ENCODE peak calls at places on chromosomes 12 and 14, in seven cellular contexts. A is stomach, P is body of pancreas, Q is spleen, O is NB4, F is testis, H is GM12891. K is an unnamed sample.

GRCh38 chr12:120990487-120991055 is 12.2 kb downstream of the HNF1A start:
- DNase-seq in A (no peak), P (no peak), Q (no peak), O (no peak), F (no peak), H (no peak), K (no peak)

GRCh38 chr14:104598461-104599273 is 5.9 kb downstream of the TMEM179 start:
- DNase-seq in A (no peak), P (peak), Q (peak), O (no peak), F (no peak), H (peak), K (no peak)

GRCh38 chr14:51523243-51523642 is 128.5 kb upstream of the FRMD6 start:
- DNase-seq in A (no peak), P (no peak), Q (no peak), O (no peak), F (no peak), H (no peak), K (no peak)

GRCh38 chr12:90801776-90802175 is 153.2 kb downstream of the CCER1 start:
- DNase-seq in A (no peak), P (no peak), Q (no peak), O (no peak), F (no peak), H (no peak), K (no peak)

GRCh38 chr12:132178314-132178713 is 34.1 kb downstream of the NOC4L start:
- DNase-seq in A (no peak), P (no peak), Q (no peak), O (peak), F (no peak), H (no peak), K (no peak)

GRCh38 chr12:96015672-96016071 is 19.5 kb upstream of the HAL start:
- DNase-seq in A (peak), P (peak), Q (no peak), O (peak), F (peak), H (no peak), K (peak)

GRCh38 chr12:89353823-89354629 is 1.7 kb upstream of the DUSP6 start:
- DNase-seq in A (peak), P (peak), Q (peak), O (peak), F (peak), H (peak), K (peak)

GRCh38 chr12:43349863-43350262 is 202.1 kb downstream of the ADAMTS20 start:
- DNase-seq in A (no peak), P (no peak), Q (no peak), O (peak), F (no peak), H (no peak), K (no peak)

GRCh38 chr12:96710127-96710745 is 196.8 kb upstream of the NEDD1 start:
- DNase-seq in A (no peak), P (no peak), Q (no peak), O (no peak), F (no peak), H (no peak), K (no peak)

GRCh38 chr14:95935228-95935822 is 58.7 kb downstream of the TUNAR start:
- DNase-seq in A (no peak), P (peak), Q (no peak), O (peak), F (peak), H (no peak), K (peak)

GRCh38 chr14:85214471-85214870 is 315.5 kb upstream of the FLRT2 start:
- DNase-seq in A (no peak), P (no peak), Q (no peak), O (no peak), F (no peak), H (no peak), K (no peak)

GRCh38 chr12:51910691-51911090 is 3.4 kb downstream of the ACVRL1 start:
- DNase-seq in A (no peak), P (no peak), Q (no peak), O (no peak), F (no peak), H (no peak), K (no peak)
- TF ChIP-seq POLR2A in A (no peak), P (no peak), Q (no peak), O (no peak), F (no peak), H (no peak), K (no peak)

GRCh38 chr14:24339284-24340151 is at the start of gene RIPK3:
- DNase-seq in A (peak), P (peak), Q (peak), O (peak), F (no peak), H (peak), K (peak)
- TF ChIP-seq POLR2A in A (no peak), P (no peak), Q (no peak), O (no peak), F (no peak), H (peak), K (no peak)

DNA sequence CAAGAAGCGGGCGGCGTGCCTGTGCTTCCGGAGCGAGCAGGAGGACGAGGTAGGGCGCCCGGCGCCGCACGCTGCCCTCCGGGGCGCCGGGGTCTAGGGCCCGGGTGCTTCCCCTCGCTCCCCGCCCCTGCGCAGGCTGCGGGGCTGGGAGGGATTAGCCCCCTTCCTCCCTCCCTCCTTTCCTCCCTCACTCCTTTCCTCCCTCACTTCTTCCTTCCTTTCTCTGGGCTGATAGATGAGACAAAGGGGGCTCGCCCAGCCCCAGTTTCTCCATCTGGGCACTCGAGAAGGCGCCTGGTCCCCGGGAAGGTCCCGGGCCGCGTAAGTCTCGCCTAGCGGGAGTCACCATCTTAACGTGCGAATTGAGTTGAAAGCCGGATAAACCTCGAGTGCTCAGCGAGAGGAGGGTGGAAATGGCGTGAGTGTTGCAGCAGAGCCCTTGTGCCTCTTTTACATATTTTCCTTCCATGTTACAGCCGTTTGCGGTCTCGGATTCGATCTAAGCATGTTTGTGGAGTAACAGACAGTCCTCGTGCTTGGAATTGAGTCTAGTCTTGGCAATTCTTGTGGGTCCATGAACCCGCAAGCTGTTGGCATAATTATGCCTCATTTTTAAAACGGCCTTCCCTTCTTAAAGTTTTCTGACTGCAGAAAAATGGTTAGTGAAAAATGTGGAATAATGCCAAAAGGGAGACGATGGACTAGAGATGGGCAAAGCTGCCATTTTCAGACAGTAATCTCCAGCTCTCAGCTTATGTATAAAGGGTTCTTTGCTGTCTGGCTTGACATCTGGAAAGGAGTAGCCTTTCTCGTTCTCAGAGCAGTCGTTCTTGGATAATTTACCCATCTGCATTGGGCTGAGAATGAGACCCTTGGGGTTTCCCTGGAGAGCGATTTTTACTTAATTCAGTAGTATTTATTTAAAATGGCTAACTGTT is 917 bp downstream of the NUDT4 start:
- DNase-seq in A (peak), P (peak), Q (peak), O (peak), F (peak), H (peak), K (peak)
- TF ChIP-seq POLR2A in A (no peak), P (no peak), Q (no peak), O (no peak), F (no peak), H (peak), K (peak)

GRCh38 chr14:92751819-92752218 is 3.4 kb upstream of the LGMN start:
- DNase-seq in A (no peak), P (no peak), Q (no peak), O (no peak), F (no peak), H (no peak), K (no peak)

GRCh38 chr14:92747701-92748258 is 647 bp downstream of the LGMN start:
- DNase-seq in A (no peak), P (no peak), Q (no peak), O (no peak), F (no peak), H (no peak), K (no peak)

GRCh38 chr14:92744198-92744597 is 4.2 kb downstream of the LGMN start:
- DNase-seq in A (no peak), P (no peak), Q (no peak), O (no peak), F (no peak), H (no peak), K (no peak)

GRCh38 chr14:92753250-92753649 is 4.8 kb upstream of the LGMN start:
- DNase-seq in A (no peak), P (peak), Q (no peak), O (no peak), F (no peak), H (no peak), K (no peak)

DNA sequence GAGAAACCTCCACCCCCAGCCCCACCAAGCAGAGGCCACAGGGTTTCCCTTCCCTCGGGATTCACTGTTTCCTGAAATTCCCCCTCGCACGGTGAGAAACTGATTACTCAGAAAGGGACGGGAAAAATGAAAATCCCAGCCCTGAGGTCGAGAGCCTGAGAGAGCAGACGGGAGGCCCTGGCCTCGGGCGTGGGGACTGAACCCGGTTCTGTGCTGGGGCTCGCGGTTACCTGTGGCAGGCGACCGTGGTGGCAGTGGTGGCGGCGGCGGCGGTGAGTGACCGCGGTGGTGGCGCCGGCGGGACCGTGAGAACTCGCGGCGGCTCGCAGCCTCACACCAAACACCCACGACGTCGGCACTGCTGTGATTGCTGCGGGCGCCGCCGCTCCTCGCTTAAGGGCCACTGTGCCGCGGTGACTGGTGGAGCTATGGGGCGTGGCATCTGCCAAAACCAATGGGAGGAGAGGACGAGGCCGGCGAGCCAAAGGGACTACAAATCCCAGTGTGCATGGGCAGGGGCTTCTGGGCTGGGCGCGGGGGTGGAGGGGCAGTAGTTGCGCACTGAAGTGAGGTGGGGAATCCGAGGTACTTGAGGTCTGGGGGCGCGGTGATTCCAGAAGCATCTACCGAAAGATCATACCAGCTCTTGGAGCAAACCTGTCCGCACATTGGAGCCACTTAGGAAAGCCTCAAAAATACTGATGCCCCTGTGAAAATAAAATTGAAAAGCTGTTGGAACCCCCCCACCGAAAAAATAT is at the start of gene LGMN:
- DNase-seq in A (peak), P (peak), Q (peak), O (no peak), F (peak), H (peak), K (peak)
- TF ChIP-seq POLR2A in A (peak), P (peak), Q (peak), O (no peak), F (peak), H (peak), K (no peak)

GRCh38 chr12:53994691-53995310 is 5.2 kb upstream of the HOXC9 start:
- DNase-seq in A (no peak), P (no peak), Q (peak), O (peak), F (no peak), H (no peak), K (no peak)

GRCh38 chr12:53994268-53994690 is 5.7 kb upstream of the HOXC9 start:
- DNase-seq in A (no peak), P (no peak), Q (peak), O (peak), F (no peak), H (no peak), K (no peak)

GRCh38 chr12:53996188-53996885 is 3.6 kb upstream of the HOXC9 start:
- DNase-seq in A (no peak), P (no peak), Q (peak), O (no peak), F (no peak), H (no peak), K (no peak)

GRCh38 chr12:53996886-53997217 is 3.1 kb upstream of the HOXC9 start:
- DNase-seq in A (no peak), P (no peak), Q (no peak), O (no peak), F (no peak), H (no peak), K (no peak)

DNA sequence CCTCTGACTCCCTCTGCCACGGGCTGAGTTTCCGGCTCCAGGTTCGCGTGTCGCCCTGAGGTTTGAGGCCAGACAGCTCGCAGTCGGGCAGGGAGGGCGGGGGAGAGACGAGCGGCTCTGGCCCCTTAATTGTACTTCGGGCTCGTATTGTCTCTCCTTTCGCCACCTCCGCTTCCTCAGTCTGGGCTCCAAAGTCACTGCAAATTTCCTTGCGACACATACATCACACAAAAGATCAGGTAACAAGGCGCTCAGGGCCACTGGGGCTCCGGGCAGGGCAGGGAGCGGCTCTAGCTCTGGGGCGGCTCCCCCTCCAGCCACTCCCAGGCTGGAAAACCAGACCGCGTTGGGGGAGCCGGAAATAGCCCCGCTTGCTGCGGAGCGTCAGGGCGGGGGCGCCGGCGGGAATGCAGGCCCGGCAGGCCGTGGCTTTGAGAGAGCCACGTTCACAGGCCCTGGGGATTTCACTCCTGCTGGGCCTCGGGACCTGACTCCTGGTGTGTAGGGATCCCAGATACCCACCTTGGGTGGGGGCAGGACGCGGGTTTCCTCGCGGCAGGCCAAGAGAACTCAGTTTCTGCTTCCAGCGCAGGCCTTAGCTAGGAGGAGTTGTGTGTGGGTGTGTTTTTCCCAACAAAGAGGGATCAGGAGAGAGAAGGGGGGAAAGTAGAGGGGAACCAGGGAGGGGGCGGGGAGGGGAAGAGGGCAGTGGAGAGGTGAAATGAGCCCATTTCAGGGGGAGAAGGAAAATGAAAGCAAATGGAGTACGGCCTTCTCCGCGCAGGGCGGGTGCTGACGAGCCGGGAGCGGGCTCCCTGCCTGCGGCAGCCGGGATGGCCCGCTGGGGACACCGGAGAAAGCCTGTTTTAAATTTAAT is 4.4 kb upstream of the HOXC9 start:
- DNase-seq in A (peak), P (no peak), Q (peak), O (peak), F (no peak), H (no peak), K (no peak)
- TF ChIP-seq POLR2A in A (no peak), P (no peak), Q (no peak), O (no peak), F (no peak), H (no peak), K (no peak)

DNA sequence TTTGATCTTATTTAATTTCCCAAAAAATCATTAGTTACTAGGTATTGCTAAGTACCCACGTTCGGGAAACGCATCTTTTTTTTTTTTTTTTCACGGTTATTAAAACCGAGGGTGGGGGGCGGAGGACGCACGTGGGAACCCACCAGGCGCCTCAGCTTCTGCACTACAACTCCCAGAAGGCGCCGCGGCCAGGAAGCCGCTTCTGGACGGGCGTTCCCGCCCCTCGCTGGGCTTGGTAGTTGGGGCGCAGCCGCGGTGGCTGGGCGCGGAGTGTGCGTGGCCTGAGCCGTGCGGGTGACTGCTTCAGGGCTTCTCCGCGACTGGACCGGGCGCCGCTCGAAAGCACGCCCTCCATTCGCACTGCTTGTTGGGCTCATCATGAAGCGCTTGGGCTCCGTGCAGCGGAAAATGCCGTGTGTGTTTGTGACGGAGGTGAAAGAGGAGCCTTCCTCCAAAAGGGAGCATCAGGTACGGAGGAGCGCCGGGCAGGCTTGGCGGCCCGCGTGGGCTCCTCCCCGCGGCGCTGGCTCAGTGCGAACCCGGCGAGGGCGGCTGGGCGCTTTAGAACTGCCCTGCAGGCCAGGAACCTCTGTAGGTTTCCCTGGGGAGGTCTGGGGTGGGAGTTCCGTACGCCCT is 6.2 kb upstream of the C12orf50 start:
- DNase-seq in A (peak), P (peak), Q (peak), O (peak), F (peak), H (peak), K (peak)
- TF ChIP-seq POLR2A in A (peak), P (peak), Q (no peak), O (peak), F (peak), H (peak), K (peak)

GRCh38 chr14:99971087-99971928 is 93.9 kb upstream of the EVL start:
- DNase-seq in A (peak), P (peak), Q (peak), O (peak), F (peak), H (peak), K (peak)
- TF ChIP-seq POLR2A in A (no peak), P (peak), Q (no peak), O (peak), F (no peak), H (no peak), K (peak)

DNA sequence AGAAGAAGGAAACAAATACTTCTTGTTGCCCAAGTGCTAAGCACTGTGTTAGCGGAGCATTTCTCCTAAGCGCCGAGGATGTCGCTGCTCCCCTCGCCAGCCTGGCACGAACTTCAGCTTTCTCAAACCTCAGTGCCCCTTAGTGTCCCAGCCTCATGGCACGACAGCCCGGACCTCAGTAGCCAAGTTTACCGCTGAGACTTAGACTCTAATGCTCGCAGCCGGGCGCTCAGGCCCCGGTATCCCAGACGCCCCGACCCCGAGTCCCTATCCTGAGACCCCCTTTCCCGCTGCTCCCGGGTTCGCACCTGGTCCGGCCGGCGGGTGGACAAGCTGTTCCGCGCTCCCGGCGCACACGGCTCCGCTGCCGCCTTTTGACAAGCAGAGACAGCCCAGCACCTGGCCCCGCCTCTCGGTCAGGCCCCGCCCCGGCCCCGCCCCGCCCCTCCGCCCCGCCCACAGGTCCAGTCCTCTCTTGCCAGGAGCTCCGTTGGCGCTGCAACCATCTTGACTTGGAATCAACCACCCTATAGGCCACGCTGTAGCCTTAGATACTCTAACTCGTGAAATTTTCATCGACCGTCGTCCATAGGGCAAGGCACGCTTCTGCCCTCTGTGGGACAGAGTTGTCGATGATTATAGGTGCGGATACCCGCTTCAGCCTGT is at the start of gene VDR:
- DNase-seq in A (peak), P (peak), Q (peak), O (peak), F (peak), H (peak), K (peak)
- TF ChIP-seq POLR2A in A (no peak), P (peak), Q (no peak), O (peak), F (no peak), H (no peak), K (peak)

K was measured in erythroblast.